ENCODE peak calls at places on chromosomes 6 and 20, in six cellular contexts. One of them, this sample, is unnamed.

GRCh38 chr20:24935140-24935539 is 13.9 kb upstream of the CST7 start:
- DNase-seq in astrocyte: no peak
- DNase-seq in CD4-positive, CD25-positive, alpha-beta regulatory T cell: no peak
- DNase-seq in GM12878: no peak
- DNase-seq in AG04450: no peak
- DNase-seq in breast epithelium: peak; percentile 13
- DNase-seq in this sample: no peak

GRCh38 chr6:27867051-27867940 is 44.9 kb downstream of the OR2B2 start:
- DNase-seq in GM12878: peak; percentile 73
- DNase-seq in breast epithelium: no peak
- DNase-seq in astrocyte: peak; percentile 56
- DNase-seq in AG04450: no peak
- DNase-seq in CD4-positive, CD25-positive, alpha-beta regulatory T cell: peak; percentile 52
- DNase-seq in this sample: peak; percentile 91

GRCh38 chr6:52271852-52272460 is 12.6 kb downstream of the MCM3 start:
- DNase-seq in astrocyte: no peak
- DNase-seq in breast epithelium: no peak
- DNase-seq in GM12878: no peak
- DNase-seq in CD4-positive, CD25-positive, alpha-beta regulatory T cell: no peak
- DNase-seq in AG04450: no peak
- DNase-seq in this sample: no peak

GRCh38 chr6:123007885-123008284 is 11.8 kb downstream of the CLVS2 start:
- DNase-seq in AG04450: no peak
- DNase-seq in astrocyte: no peak
- DNase-seq in GM12878: no peak
- DNase-seq in breast epithelium: no peak
- DNase-seq in CD4-positive, CD25-positive, alpha-beta regulatory T cell: no peak
- DNase-seq in this sample: no peak

GRCh38 chr20:62011938-62012534 is 53.6 kb downstream of the TAF4 start:
- DNase-seq in AG04450: no peak
- DNase-seq in astrocyte: no peak
- DNase-seq in GM12878: no peak
- DNase-seq in breast epithelium: no peak
- DNase-seq in CD4-positive, CD25-positive, alpha-beta regulatory T cell: no peak
- DNase-seq in this sample: no peak

GRCh38 chr20:23068283-23068682 is 17.8 kb downstream of the CD93 start:
- DNase-seq in breast epithelium: no peak
- DNase-seq in AG04450: no peak
- DNase-seq in CD4-positive, CD25-positive, alpha-beta regulatory T cell: no peak
- DNase-seq in astrocyte: no peak
- DNase-seq in GM12878: no peak
- DNase-seq in this sample: no peak

GRCh38 chr20:16135630-16136029 is 437.6 kb downstream of the KIF16B start:
- DNase-seq in breast epithelium: no peak
- DNase-seq in astrocyte: no peak
- DNase-seq in CD4-positive, CD25-positive, alpha-beta regulatory T cell: no peak
- DNase-seq in AG04450: no peak
- DNase-seq in GM12878: no peak
- DNase-seq in this sample: no peak

GRCh38 chr6:136439514-136440186 is 110.6 kb downstream of the MAP7 start:
- DNase-seq in AG04450: no peak
- DNase-seq in GM12878: no peak
- DNase-seq in astrocyte: no peak
- DNase-seq in breast epithelium: no peak
- DNase-seq in CD4-positive, CD25-positive, alpha-beta regulatory T cell: no peak
- DNase-seq in this sample: no peak

GRCh38 chr20:25173886-25174308 is 21.6 kb upstream of the ENTPD6 start:
- DNase-seq in astrocyte: no peak
- DNase-seq in GM12878: no peak
- DNase-seq in CD4-positive, CD25-positive, alpha-beta regulatory T cell: no peak
- DNase-seq in AG04450: no peak
- DNase-seq in breast epithelium: no peak
- DNase-seq in this sample: no peak

GRCh38 chr6:133855994-133856393 is 32.9 kb upstream of the TCF21 start:
- DNase-seq in GM12878: no peak
- DNase-seq in astrocyte: no peak
- DNase-seq in CD4-positive, CD25-positive, alpha-beta regulatory T cell: no peak
- DNase-seq in breast epithelium: no peak
- DNase-seq in AG04450: no peak
- DNase-seq in this sample: no peak

GRCh38 chr6:3534599-3534998 is 77.7 kb upstream of the SLC22A23 start:
- DNase-seq in CD4-positive, CD25-positive, alpha-beta regulatory T cell: no peak
- DNase-seq in AG04450: no peak
- DNase-seq in breast epithelium: no peak
- DNase-seq in astrocyte: no peak
- DNase-seq in GM12878: no peak
- DNase-seq in this sample: no peak

GRCh38 chr6:154403803-154404202 is 47.2 kb upstream of the IPCEF1 start:
- DNase-seq in CD4-positive, CD25-positive, alpha-beta regulatory T cell: no peak
- DNase-seq in GM12878: no peak
- DNase-seq in breast epithelium: no peak
- DNase-seq in AG04450: no peak
- DNase-seq in astrocyte: peak; percentile 74
- DNase-seq in this sample: no peak

GRCh38 chr6:20873425-20874190 is 339.4 kb downstream of the CDKAL1 start:
- DNase-seq in CD4-positive, CD25-positive, alpha-beta regulatory T cell: no peak
- DNase-seq in GM12878: no peak
- DNase-seq in breast epithelium: no peak
- DNase-seq in AG04450: no peak
- DNase-seq in astrocyte: no peak
- DNase-seq in this sample: no peak

GRCh38 chr6:82877213-82878195 is 188.1 kb downstream of the UBE3D start:
- DNase-seq in AG04450: no peak
- DNase-seq in GM12878: no peak
- DNase-seq in breast epithelium: no peak
- DNase-seq in astrocyte: peak; percentile 90
- DNase-seq in CD4-positive, CD25-positive, alpha-beta regulatory T cell: no peak
- DNase-seq in this sample: no peak

GRCh38 chr6:111228094-111228493 is 140.8 kb downstream of the SLC16A10 start:
- DNase-seq in breast epithelium: no peak
- DNase-seq in GM12878: no peak
- DNase-seq in AG04450: no peak
- DNase-seq in astrocyte: peak; percentile 45
- DNase-seq in CD4-positive, CD25-positive, alpha-beta regulatory T cell: no peak
- DNase-seq in this sample: no peak

GRCh38 chr20:48864738-48865318 is 37.0 kb upstream of the PREX1 start:
- DNase-seq in GM12878: no peak
- DNase-seq in CD4-positive, CD25-positive, alpha-beta regulatory T cell: no peak
- DNase-seq in astrocyte: no peak
- DNase-seq in breast epithelium: no peak
- DNase-seq in AG04450: no peak
- DNase-seq in this sample: no peak

GRCh38 chr20:52311209-52311794 is 119.7 kb upstream of the ZFP64 start:
- DNase-seq in CD4-positive, CD25-positive, alpha-beta regulatory T cell: no peak
- DNase-seq in astrocyte: no peak
- DNase-seq in breast epithelium: no peak
- DNase-seq in AG04450: no peak
- DNase-seq in GM12878: no peak
- DNase-seq in this sample: no peak

GRCh38 chr6:136582702-136583471 is 32.7 kb upstream of the MAP7 start:
- DNase-seq in astrocyte: peak; percentile 72
- DNase-seq in AG04450: peak; percentile 66
- DNase-seq in breast epithelium: no peak
- DNase-seq in CD4-positive, CD25-positive, alpha-beta regulatory T cell: no peak
- DNase-seq in GM12878: no peak
- DNase-seq in this sample: peak; percentile 52

GRCh38 chr6:7419065-7419464 is 29.5 kb downstream of the RIOK1 start:
- DNase-seq in CD4-positive, CD25-positive, alpha-beta regulatory T cell: no peak
- DNase-seq in astrocyte: no peak
- DNase-seq in AG04450: no peak
- DNase-seq in GM12878: no peak
- DNase-seq in breast epithelium: no peak
- DNase-seq in this sample: no peak

GRCh38 chr6:142756215-142756630 is 188.8 kb downstream of the HIVEP2 start:
- DNase-seq in AG04450: no peak
- DNase-seq in astrocyte: peak; percentile 74
- DNase-seq in GM12878: no peak
- DNase-seq in CD4-positive, CD25-positive, alpha-beta regulatory T cell: no peak
- DNase-seq in breast epithelium: no peak
- DNase-seq in this sample: no peak

GRCh38 chr20:16615199-16615598 is 42.0 kb upstream of the KIF16B start:
- DNase-seq in breast epithelium: no peak
- DNase-seq in GM12878: no peak
- DNase-seq in CD4-positive, CD25-positive, alpha-beta regulatory T cell: no peak
- DNase-seq in AG04450: peak; percentile 93
- DNase-seq in astrocyte: peak; percentile 46
- DNase-seq in this sample: no peak

GRCh38 chr6:144647971-144648651 is 363.0 kb downstream of the UTRN start:
- DNase-seq in GM12878: no peak
- DNase-seq in AG04450: no peak
- DNase-seq in astrocyte: no peak
- DNase-seq in breast epithelium: no peak
- DNase-seq in CD4-positive, CD25-positive, alpha-beta regulatory T cell: no peak
- DNase-seq in this sample: no peak

GRCh38 chr6:56477241-56477640 is 165.4 kb downstream of the DST start:
- DNase-seq in CD4-positive, CD25-positive, alpha-beta regulatory T cell: no peak
- DNase-seq in breast epithelium: no peak
- DNase-seq in astrocyte: no peak
- DNase-seq in GM12878: no peak
- DNase-seq in AG04450: no peak
- DNase-seq in this sample: no peak

GRCh38 chr20:49717693-49718092 is 4.0 kb upstream of the B4GALT5 start:
- DNase-seq in breast epithelium: no peak
- DNase-seq in AG04450: no peak
- DNase-seq in CD4-positive, CD25-positive, alpha-beta regulatory T cell: no peak
- DNase-seq in GM12878: no peak
- DNase-seq in astrocyte: no peak
- DNase-seq in this sample: no peak

GRCh38 chr6:32845381-32845884 is 1.6 kb upstream of the PSMB8 start:
- DNase-seq in astrocyte: no peak
- DNase-seq in GM12878: no peak
- DNase-seq in breast epithelium: no peak
- DNase-seq in CD4-positive, CD25-positive, alpha-beta regulatory T cell: peak; percentile 39
- DNase-seq in AG04450: no peak
- DNase-seq in this sample: peak; percentile 60

GRCh38 chr6:147467463-147467862 is 41.0 kb upstream of the SAMD5 start:
- DNase-seq in CD4-positive, CD25-positive, alpha-beta regulatory T cell: no peak
- DNase-seq in GM12878: no peak
- DNase-seq in breast epithelium: no peak
- DNase-seq in astrocyte: no peak
- DNase-seq in AG04450: no peak
- DNase-seq in this sample: no peak

GRCh38 chr6:130788954-130789353 is 38.3 kb upstream of the SMLR1 start:
- DNase-seq in astrocyte: no peak
- DNase-seq in CD4-positive, CD25-positive, alpha-beta regulatory T cell: no peak
- DNase-seq in breast epithelium: no peak
- DNase-seq in AG04450: no peak
- DNase-seq in GM12878: no peak
- DNase-seq in this sample: no peak

GRCh38 chr6:130783416-130784107 is 43.6 kb upstream of the SMLR1 start:
- DNase-seq in astrocyte: peak; percentile 46
- DNase-seq in GM12878: no peak
- DNase-seq in AG04450: no peak
- DNase-seq in CD4-positive, CD25-positive, alpha-beta regulatory T cell: no peak
- DNase-seq in breast epithelium: no peak
- DNase-seq in this sample: no peak

GRCh38 chr6:130787726-130788500 is 39.3 kb upstream of the SMLR1 start:
- DNase-seq in astrocyte: no peak
- DNase-seq in CD4-positive, CD25-positive, alpha-beta regulatory T cell: no peak
- DNase-seq in GM12878: peak; percentile 17
- DNase-seq in breast epithelium: no peak
- DNase-seq in AG04450: no peak
- DNase-seq in this sample: no peak
- H3K27ac ChIP-seq in astrocyte: no peak overlapping the region
- H3K27ac ChIP-seq in CD4-positive, CD25-positive, alpha-beta regulatory T cell: no peak overlapping the region
- H3K27ac ChIP-seq in GM12878: no peak overlapping the region
- H3K27ac ChIP-seq in breast epithelium: no peak overlapping the region
- H3K27ac ChIP-seq in AG04450: no peak overlapping the region
- H3K27ac ChIP-seq in this sample: no peak overlapping the region

GRCh38 chr20:41308726-41309413 is 8.7 kb downstream of the ZHX3 start:
- DNase-seq in breast epithelium: no peak
- DNase-seq in AG04450: no peak
- DNase-seq in GM12878: no peak
- DNase-seq in CD4-positive, CD25-positive, alpha-beta regulatory T cell: no peak
- DNase-seq in astrocyte: no peak
- DNase-seq in this sample: no peak
- H3K4me3 ChIP-seq in breast epithelium: no peak overlapping the region
- H3K4me3 ChIP-seq in AG04450: no peak overlapping the region
- H3K4me3 ChIP-seq in GM12878: no peak overlapping the region
- H3K4me3 ChIP-seq in CD4-positive, CD25-positive, alpha-beta regulatory T cell: no peak overlapping the region
- H3K4me3 ChIP-seq in astrocyte: no peak overlapping the region
- H3K4me3 ChIP-seq in this sample: no peak overlapping the region

GRCh38 chr6:80959034-80959433 is 793.4 kb downstream of the TENT5A start:
- DNase-seq in CD4-positive, CD25-positive, alpha-beta regulatory T cell: no peak
- DNase-seq in astrocyte: no peak
- DNase-seq in breast epithelium: no peak
- DNase-seq in GM12878: no peak
- DNase-seq in AG04450: no peak
- DNase-seq in this sample: no peak

GRCh38 chr6:80962382-80962781 is 790.1 kb downstream of the TENT5A start:
- DNase-seq in AG04450: no peak
- DNase-seq in astrocyte: no peak
- DNase-seq in GM12878: no peak
- DNase-seq in CD4-positive, CD25-positive, alpha-beta regulatory T cell: no peak
- DNase-seq in breast epithelium: no peak
- DNase-seq in this sample: no peak

GRCh38 chr6:80961166-80961565 is 791.3 kb downstream of the TENT5A start:
- DNase-seq in astrocyte: no peak
- DNase-seq in AG04450: no peak
- DNase-seq in GM12878: no peak
- DNase-seq in breast epithelium: no peak
- DNase-seq in CD4-positive, CD25-positive, alpha-beta regulatory T cell: no peak
- DNase-seq in this sample: no peak

DNA sequence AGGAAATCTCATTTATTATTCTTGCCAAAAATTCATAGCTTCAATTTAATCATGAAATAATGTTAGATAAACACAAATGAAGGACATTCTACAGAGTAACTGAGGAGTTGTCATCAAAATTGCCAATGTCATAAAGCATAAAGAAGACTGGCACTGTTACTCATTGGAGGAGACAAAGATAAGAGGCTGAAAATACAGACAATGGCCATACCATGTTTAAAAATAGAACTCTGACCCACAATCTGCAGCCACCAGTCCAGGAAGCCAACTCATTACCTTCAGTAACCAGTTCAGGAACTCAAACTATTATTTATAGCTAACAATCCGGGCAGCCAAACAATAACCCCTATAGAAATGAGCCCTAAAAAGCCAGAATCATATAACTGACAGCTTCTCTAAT is 795.6 kb downstream of the TENT5A start:
- DNase-seq in AG04450: no peak
- DNase-seq in CD4-positive, CD25-positive, alpha-beta regulatory T cell: no peak
- DNase-seq in GM12878: no peak
- DNase-seq in astrocyte: no peak
- DNase-seq in breast epithelium: no peak
- DNase-seq in this sample: no peak
- H3K27ac ChIP-seq in AG04450: no peak overlapping the region
- H3K27ac ChIP-seq in CD4-positive, CD25-positive, alpha-beta regulatory T cell: no peak overlapping the region
- H3K27ac ChIP-seq in GM12878: no peak overlapping the region
- H3K27ac ChIP-seq in astrocyte: no peak overlapping the region
- H3K27ac ChIP-seq in breast epithelium: no peak overlapping the region
- H3K27ac ChIP-seq in this sample: no peak overlapping the region

DNA sequence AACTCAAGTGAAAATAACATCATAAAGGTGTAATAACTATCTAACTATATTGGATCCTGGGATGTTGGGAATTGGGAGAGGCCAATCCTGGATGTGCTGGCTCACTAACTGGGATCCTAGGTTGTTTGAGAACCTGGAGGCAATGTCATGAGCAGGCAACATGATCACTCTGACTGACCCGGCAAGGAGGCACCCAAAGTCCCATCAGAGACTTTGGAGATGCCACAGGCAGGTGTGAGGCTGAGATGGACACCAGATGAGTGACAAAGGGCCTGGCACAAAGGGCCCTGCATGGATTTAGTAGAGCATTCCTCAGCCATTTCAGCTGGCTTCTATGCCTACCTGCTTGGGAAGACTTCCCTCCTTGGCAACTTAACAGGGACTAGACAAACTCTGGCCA is 38.4 kb upstream of the MYLIP start:
- DNase-seq in breast epithelium: no peak
- DNase-seq in astrocyte: no peak
- DNase-seq in AG04450: no peak
- DNase-seq in GM12878: no peak
- DNase-seq in CD4-positive, CD25-positive, alpha-beta regulatory T cell: no peak
- DNase-seq in this sample: no peak
- H3K4me3 ChIP-seq in breast epithelium: no peak overlapping the region
- H3K4me3 ChIP-seq in astrocyte: no peak overlapping the region
- H3K4me3 ChIP-seq in AG04450: no peak overlapping the region
- H3K4me3 ChIP-seq in GM12878: no peak overlapping the region
- H3K4me3 ChIP-seq in CD4-positive, CD25-positive, alpha-beta regulatory T cell: no peak overlapping the region
- H3K4me3 ChIP-seq in this sample: no peak overlapping the region

This sample was measured in OCI-LY7.